ENCODE peak calls at places on chromosomes 6 and 20, in ten cellular contexts. One of them, this sample, is unnamed.

GRCh38 chr20:11454966-11455799 is 462.5 kb upstream of the BTBD3 start:
- DNase-seq in stimulated activated CD4-positive, alpha-beta T cell treated with anti-CD3 and anti-CD28 coated beads, Interleukin-15, amount 100 ng/mL, for 48 hours: no peak
- DNase-seq in osteocyte: no peak
- DNase-seq in hypothalamus: no peak
- DNase-seq in GM12892: no peak
- DNase-seq in Ammon's horn: no peak
- DNase-seq in NAMALWA: no peak
- DNase-seq in activated CD4-positive, alpha-beta T cell treated with anti-CD3 and anti-CD28 coated beads for 48 hours: no peak
- DNase-seq in T-helper 17 cell: no peak
- DNase-seq in SK-N-DZ: no peak
- DNase-seq in this sample: peak

GRCh38 chr6:137738931-137739504 is 128.0 kb upstream of the TNFAIP3 start:
- DNase-seq in stimulated activated CD4-positive, alpha-beta T cell treated with anti-CD3 and anti-CD28 coated beads, Interleukin-15, amount 100 ng/mL, for 48 hours: no peak
- DNase-seq in osteocyte: no peak
- DNase-seq in hypothalamus: no peak
- DNase-seq in GM12892: no peak
- DNase-seq in Ammon's horn: no peak
- DNase-seq in NAMALWA: no peak
- DNase-seq in activated CD4-positive, alpha-beta T cell treated with anti-CD3 and anti-CD28 coated beads for 48 hours: no peak
- DNase-seq in T-helper 17 cell: no peak
- DNase-seq in SK-N-DZ: no peak
- DNase-seq in this sample: no peak

GRCh38 chr20:49976542-49976941 is 6.2 kb upstream of the SNAI1 start:
- DNase-seq in stimulated activated CD4-positive, alpha-beta T cell treated with anti-CD3 and anti-CD28 coated beads, Interleukin-15, amount 100 ng/mL, for 48 hours: no peak
- DNase-seq in osteocyte: no peak
- DNase-seq in hypothalamus: no peak
- DNase-seq in GM12892: no peak
- DNase-seq in Ammon's horn: no peak
- DNase-seq in NAMALWA: no peak
- DNase-seq in activated CD4-positive, alpha-beta T cell treated with anti-CD3 and anti-CD28 coated beads for 48 hours: no peak
- DNase-seq in T-helper 17 cell: no peak
- DNase-seq in SK-N-DZ: no peak
- DNase-seq in this sample: no peak

GRCh38 chr6:81075974-81076373 is 676.5 kb downstream of the TENT5A start:
- DNase-seq in stimulated activated CD4-positive, alpha-beta T cell treated with anti-CD3 and anti-CD28 coated beads, Interleukin-15, amount 100 ng/mL, for 48 hours: no peak
- DNase-seq in osteocyte: no peak
- DNase-seq in hypothalamus: peak
- DNase-seq in GM12892: no peak
- DNase-seq in Ammon's horn: peak
- DNase-seq in NAMALWA: peak
- DNase-seq in activated CD4-positive, alpha-beta T cell treated with anti-CD3 and anti-CD28 coated beads for 48 hours: no peak
- DNase-seq in T-helper 17 cell: no peak
- DNase-seq in SK-N-DZ: peak
- DNase-seq in this sample: peak

GRCh38 chr6:37784585-37784967 is 35.0 kb upstream of the ZFAND3 start:
- DNase-seq in stimulated activated CD4-positive, alpha-beta T cell treated with anti-CD3 and anti-CD28 coated beads, Interleukin-15, amount 100 ng/mL, for 48 hours: no peak
- DNase-seq in osteocyte: no peak
- DNase-seq in hypothalamus: peak
- DNase-seq in GM12892: no peak
- DNase-seq in Ammon's horn: no peak
- DNase-seq in NAMALWA: no peak
- DNase-seq in activated CD4-positive, alpha-beta T cell treated with anti-CD3 and anti-CD28 coated beads for 48 hours: no peak
- DNase-seq in T-helper 17 cell: no peak
- DNase-seq in SK-N-DZ: peak
- DNase-seq in this sample: no peak

GRCh38 chr6:148743476-148743875 is 3.4 kb upstream of the UST start:
- DNase-seq in stimulated activated CD4-positive, alpha-beta T cell treated with anti-CD3 and anti-CD28 coated beads, Interleukin-15, amount 100 ng/mL, for 48 hours: no peak
- DNase-seq in osteocyte: no peak
- DNase-seq in hypothalamus: no peak
- DNase-seq in GM12892: no peak
- DNase-seq in Ammon's horn: no peak
- DNase-seq in NAMALWA: no peak
- DNase-seq in activated CD4-positive, alpha-beta T cell treated with anti-CD3 and anti-CD28 coated beads for 48 hours: no peak
- DNase-seq in T-helper 17 cell: no peak
- DNase-seq in SK-N-DZ: no peak
- DNase-seq in this sample: no peak

GRCh38 chr20:24745617-24746350 is 203.3 kb upstream of the CST7 start:
- DNase-seq in stimulated activated CD4-positive, alpha-beta T cell treated with anti-CD3 and anti-CD28 coated beads, Interleukin-15, amount 100 ng/mL, for 48 hours: no peak
- DNase-seq in osteocyte: peak
- DNase-seq in hypothalamus: no peak
- DNase-seq in GM12892: no peak
- DNase-seq in Ammon's horn: no peak
- DNase-seq in NAMALWA: no peak
- DNase-seq in activated CD4-positive, alpha-beta T cell treated with anti-CD3 and anti-CD28 coated beads for 48 hours: no peak
- DNase-seq in T-helper 17 cell: no peak
- DNase-seq in SK-N-DZ: peak
- DNase-seq in this sample: no peak

GRCh38 chr6:36094786-36095496 is 35.4 kb upstream of the MAPK13 start:
- DNase-seq in stimulated activated CD4-positive, alpha-beta T cell treated with anti-CD3 and anti-CD28 coated beads, Interleukin-15, amount 100 ng/mL, for 48 hours: peak
- DNase-seq in osteocyte: peak
- DNase-seq in hypothalamus: peak
- DNase-seq in GM12892: peak
- DNase-seq in Ammon's horn: peak
- DNase-seq in NAMALWA: peak
- DNase-seq in activated CD4-positive, alpha-beta T cell treated with anti-CD3 and anti-CD28 coated beads for 48 hours: peak
- DNase-seq in T-helper 17 cell: peak
- DNase-seq in SK-N-DZ: peak
- DNase-seq in this sample: peak

GRCh38 chr20:50558483-50558925 is 48.3 kb downstream of the PTPN1 start:
- DNase-seq in stimulated activated CD4-positive, alpha-beta T cell treated with anti-CD3 and anti-CD28 coated beads, Interleukin-15, amount 100 ng/mL, for 48 hours: no peak
- DNase-seq in osteocyte: no peak
- DNase-seq in hypothalamus: no peak
- DNase-seq in GM12892: no peak
- DNase-seq in Ammon's horn: no peak
- DNase-seq in NAMALWA: no peak
- DNase-seq in activated CD4-positive, alpha-beta T cell treated with anti-CD3 and anti-CD28 coated beads for 48 hours: no peak
- DNase-seq in T-helper 17 cell: no peak
- DNase-seq in SK-N-DZ: no peak
- DNase-seq in this sample: no peak

GRCh38 chr20:25389858-25390537 is 637 bp downstream of the ABHD12 start:
- DNase-seq in stimulated activated CD4-positive, alpha-beta T cell treated with anti-CD3 and anti-CD28 coated beads, Interleukin-15, amount 100 ng/mL, for 48 hours: no peak
- DNase-seq in osteocyte: no peak
- DNase-seq in hypothalamus: peak
- DNase-seq in GM12892: peak
- DNase-seq in Ammon's horn: peak
- DNase-seq in NAMALWA: no peak
- DNase-seq in activated CD4-positive, alpha-beta T cell treated with anti-CD3 and anti-CD28 coated beads for 48 hours: peak
- DNase-seq in T-helper 17 cell: peak
- DNase-seq in SK-N-DZ: peak
- DNase-seq in this sample: peak

GRCh38 chr6:142828030-142828429 is 116.9 kb downstream of the HIVEP2 start:
- DNase-seq in stimulated activated CD4-positive, alpha-beta T cell treated with anti-CD3 and anti-CD28 coated beads, Interleukin-15, amount 100 ng/mL, for 48 hours: no peak
- DNase-seq in osteocyte: no peak
- DNase-seq in hypothalamus: no peak
- DNase-seq in GM12892: no peak
- DNase-seq in Ammon's horn: no peak
- DNase-seq in NAMALWA: no peak
- DNase-seq in activated CD4-positive, alpha-beta T cell treated with anti-CD3 and anti-CD28 coated beads for 48 hours: no peak
- DNase-seq in T-helper 17 cell: no peak
- DNase-seq in SK-N-DZ: peak
- DNase-seq in this sample: no peak

GRCh38 chr20:5008743-5009142 is 7.4 kb upstream of the SLC23A2 start:
- DNase-seq in stimulated activated CD4-positive, alpha-beta T cell treated with anti-CD3 and anti-CD28 coated beads, Interleukin-15, amount 100 ng/mL, for 48 hours: no peak
- DNase-seq in osteocyte: no peak
- DNase-seq in hypothalamus: no peak
- DNase-seq in GM12892: no peak
- DNase-seq in Ammon's horn: no peak
- DNase-seq in NAMALWA: no peak
- DNase-seq in activated CD4-positive, alpha-beta T cell treated with anti-CD3 and anti-CD28 coated beads for 48 hours: no peak
- DNase-seq in T-helper 17 cell: no peak
- DNase-seq in SK-N-DZ: no peak
- DNase-seq in this sample: no peak

GRCh38 chr6:84136364-84137050 is 90.9 kb downstream of the CEP162 start:
- DNase-seq in stimulated activated CD4-positive, alpha-beta T cell treated with anti-CD3 and anti-CD28 coated beads, Interleukin-15, amount 100 ng/mL, for 48 hours: no peak
- DNase-seq in osteocyte: no peak
- DNase-seq in hypothalamus: no peak
- DNase-seq in GM12892: no peak
- DNase-seq in Ammon's horn: no peak
- DNase-seq in NAMALWA: no peak
- DNase-seq in activated CD4-positive, alpha-beta T cell treated with anti-CD3 and anti-CD28 coated beads for 48 hours: no peak
- DNase-seq in T-helper 17 cell: no peak
- DNase-seq in SK-N-DZ: no peak
- DNase-seq in this sample: no peak

GRCh38 chr6:105646391-105646867 is 243.5 kb upstream of the PREP start:
- DNase-seq in stimulated activated CD4-positive, alpha-beta T cell treated with anti-CD3 and anti-CD28 coated beads, Interleukin-15, amount 100 ng/mL, for 48 hours: no peak
- DNase-seq in osteocyte: no peak
- DNase-seq in hypothalamus: no peak
- DNase-seq in GM12892: no peak
- DNase-seq in Ammon's horn: no peak
- DNase-seq in NAMALWA: no peak
- DNase-seq in activated CD4-positive, alpha-beta T cell treated with anti-CD3 and anti-CD28 coated beads for 48 hours: peak
- DNase-seq in T-helper 17 cell: no peak
- DNase-seq in SK-N-DZ: no peak
- DNase-seq in this sample: peak

GRCh38 chr6:26175428-26176181 is 88.4 kb downstream of the HFE start:
- DNase-seq in stimulated activated CD4-positive, alpha-beta T cell treated with anti-CD3 and anti-CD28 coated beads, Interleukin-15, amount 100 ng/mL, for 48 hours: no peak
- DNase-seq in osteocyte: no peak
- DNase-seq in hypothalamus: no peak
- DNase-seq in GM12892: no peak
- DNase-seq in Ammon's horn: peak
- DNase-seq in NAMALWA: peak
- DNase-seq in activated CD4-positive, alpha-beta T cell treated with anti-CD3 and anti-CD28 coated beads for 48 hours: peak
- DNase-seq in T-helper 17 cell: no peak
- DNase-seq in SK-N-DZ: peak
- DNase-seq in this sample: peak

GRCh38 chr6:139855741-139856206 is 481.3 kb upstream of the CITED2 start:
- DNase-seq in stimulated activated CD4-positive, alpha-beta T cell treated with anti-CD3 and anti-CD28 coated beads, Interleukin-15, amount 100 ng/mL, for 48 hours: no peak
- DNase-seq in osteocyte: no peak
- DNase-seq in hypothalamus: no peak
- DNase-seq in GM12892: no peak
- DNase-seq in Ammon's horn: no peak
- DNase-seq in NAMALWA: no peak
- DNase-seq in activated CD4-positive, alpha-beta T cell treated with anti-CD3 and anti-CD28 coated beads for 48 hours: no peak
- DNase-seq in T-helper 17 cell: no peak
- DNase-seq in SK-N-DZ: no peak
- DNase-seq in this sample: no peak

GRCh38 chr20:10590950-10591349 is 82.8 kb downstream of the JAG1 start:
- DNase-seq in stimulated activated CD4-positive, alpha-beta T cell treated with anti-CD3 and anti-CD28 coated beads, Interleukin-15, amount 100 ng/mL, for 48 hours: no peak
- DNase-seq in osteocyte: no peak
- DNase-seq in hypothalamus: no peak
- DNase-seq in GM12892: no peak
- DNase-seq in Ammon's horn: no peak
- DNase-seq in NAMALWA: no peak
- DNase-seq in activated CD4-positive, alpha-beta T cell treated with anti-CD3 and anti-CD28 coated beads for 48 hours: no peak
- DNase-seq in T-helper 17 cell: no peak
- DNase-seq in SK-N-DZ: no peak
- DNase-seq in this sample: no peak

GRCh38 chr6:4350571-4351505 is 215.5 kb upstream of the ECI2 start:
- DNase-seq in stimulated activated CD4-positive, alpha-beta T cell treated with anti-CD3 and anti-CD28 coated beads, Interleukin-15, amount 100 ng/mL, for 48 hours: no peak
- DNase-seq in osteocyte: peak
- DNase-seq in hypothalamus: no peak
- DNase-seq in GM12892: no peak
- DNase-seq in Ammon's horn: no peak
- DNase-seq in NAMALWA: no peak
- DNase-seq in activated CD4-positive, alpha-beta T cell treated with anti-CD3 and anti-CD28 coated beads for 48 hours: no peak
- DNase-seq in T-helper 17 cell: no peak
- DNase-seq in SK-N-DZ: no peak
- DNase-seq in this sample: no peak

GRCh38 chr20:38673731-38674177 is 50.5 kb upstream of the SLC32A1 start:
- DNase-seq in stimulated activated CD4-positive, alpha-beta T cell treated with anti-CD3 and anti-CD28 coated beads, Interleukin-15, amount 100 ng/mL, for 48 hours: no peak
- DNase-seq in osteocyte: no peak
- DNase-seq in hypothalamus: peak
- DNase-seq in GM12892: no peak
- DNase-seq in Ammon's horn: no peak
- DNase-seq in NAMALWA: no peak
- DNase-seq in activated CD4-positive, alpha-beta T cell treated with anti-CD3 and anti-CD28 coated beads for 48 hours: no peak
- DNase-seq in T-helper 17 cell: no peak
- DNase-seq in SK-N-DZ: peak
- DNase-seq in this sample: peak

GRCh38 chr20:47799116-47799715 is 13.9 kb upstream of the SULF2 start:
- DNase-seq in stimulated activated CD4-positive, alpha-beta T cell treated with anti-CD3 and anti-CD28 coated beads, Interleukin-15, amount 100 ng/mL, for 48 hours: no peak
- DNase-seq in osteocyte: no peak
- DNase-seq in hypothalamus: no peak
- DNase-seq in GM12892: no peak
- DNase-seq in Ammon's horn: no peak
- DNase-seq in NAMALWA: no peak
- DNase-seq in activated CD4-positive, alpha-beta T cell treated with anti-CD3 and anti-CD28 coated beads for 48 hours: no peak
- DNase-seq in T-helper 17 cell: no peak
- DNase-seq in SK-N-DZ: no peak
- DNase-seq in this sample: no peak

This sample was measured in GM12865.